ENCODE peak calls at places on chromosomes 12 and 14, in ten cellular contexts. Z, Y, M, N, K, R, J, O, L and S are unnamed samples.

GRCh38 chr12:82880442-82880901 is 193.8 kb downstream of the TMTC2 start:
- DNase-seq in J (no peak), R (no peak), N (no peak), M (no peak), Z (peak), Y (no peak), K (no peak), O (no peak), L (no peak), S (no peak)

GRCh38 chr12:48004039-48004940 is at the start of gene COL2A1:
- DNase-seq in K (peak), N (peak), O (no peak), Y (no peak), M (peak), J (peak), R (no peak), Z (peak), L (no peak), S (peak)

GRCh38 chr12:46442239-46442638 is 69.7 kb upstream of the SLC38A2 start:
- DNase-seq in O (no peak), Z (no peak), Y (no peak), L (no peak), K (no peak), N (no peak), M (no peak), J (no peak), R (no peak), S (no peak)

GRCh38 chr14:26598081-26598671 is 343 bp upstream of the NOVA1 start:
- DNase-seq in Y (no peak), M (no peak), O (peak), L (peak), Z (peak), K (peak), N (no peak), J (peak), R (peak), S (peak)

GRCh38 chr12:54159140-54159539 is 29.6 kb downstream of the SMUG1 start:
- DNase-seq in J (peak), R (peak), O (no peak), M (peak), N (peak), Y (no peak), K (peak), L (peak), Z (peak), S (no peak)

GRCh38 chr14:87149583-87150354 is 843.2 kb downstream of the GALC start:
- DNase-seq in J (peak), Y (no peak), O (no peak), Z (peak), K (no peak), N (no peak), M (no peak), L (peak), R (peak), S (no peak)

GRCh38 chr12:57429473-57430116 is 1.2 kb downstream of the R3HDM2 start:
- DNase-seq in Y (no peak), L (no peak), K (no peak), M (no peak), Z (no peak), N (no peak), O (no peak), J (peak), R (no peak), S (no peak)

GRCh38 chr14:81766597-81766996 is 232.9 kb upstream of the SEL1L start:
- DNase-seq in L (no peak), Y (no peak), R (no peak), O (no peak), J (no peak), M (no peak), K (no peak), Z (no peak), N (no peak), S (no peak)

GRCh38 chr12:102474438-102475064 is 5.8 kb downstream of the IGF1 start:
- DNase-seq in K (no peak), M (no peak), O (no peak), R (no peak), J (no peak), N (peak), Z (no peak), Y (no peak), L (no peak), S (no peak)

GRCh38 chr12:7460375-7461259 is 16.7 kb upstream of the CD163L1 start:
- DNase-seq in Z (peak), M (peak), O (peak), Y (peak), N (peak), L (peak), K (peak), R (peak), J (peak), S (no peak)

GRCh38 chr12:67663121-67663520 is 14.6 kb downstream of the DYRK2 start:
- DNase-seq in K (no peak), Z (no peak), L (no peak), O (no peak), R (no peak), Y (no peak), N (no peak), M (no peak), J (no peak), S (no peak)

GRCh38 chr12:131471946-131472732 is 238.8 kb upstream of the SFSWAP start:
- DNase-seq in L (no peak), K (no peak), N (no peak), J (peak), R (no peak), Y (no peak), Z (no peak), M (no peak), O (no peak), S (no peak)

GRCh38 chr12:66235626-66236281 is 46.7 kb downstream of the IRAK3 start:
- DNase-seq in O (no peak), Y (no peak), K (no peak), N (no peak), M (no peak), R (no peak), L (no peak), J (no peak), Z (no peak), S (no peak)

GRCh38 chr12:89951050-89951693 is 242.5 kb upstream of the ATP2B1 start:
- DNase-seq in R (no peak), N (peak), L (no peak), Y (no peak), Z (no peak), M (peak), K (no peak), O (no peak), J (no peak), S (no peak)

GRCh38 chr12:101925935-101926334 is 48.6 kb downstream of the DRAM1 start:
- DNase-seq in J (no peak), Y (no peak), M (no peak), O (no peak), R (no peak), K (no peak), L (no peak), N (no peak), Z (no peak), S (no peak)